ENCODE peak calls at places on chromosomes 6 and 20, in seven cellular contexts. U, V, H, S, L, Z and Q are unnamed samples.

GRCh38 chr6:10166031-10166430 is 248.8 kb downstream of the TFAP2A start:
- DNase-seq in U (no peak), Z (no peak), V (no peak), S (no peak), H (no peak), L (no peak), Q (no peak)

GRCh38 chr6:49384913-49385312 is 78.1 kb downstream of the MMUT start:
- DNase-seq in V (no peak), S (peak; percentile 8), L (peak; percentile 46), Z (no peak), U (no peak), H (no peak), Q (peak; percentile 2)

GRCh38 chr6:159398633-159399032 is 229.4 kb downstream of the FNDC1 start:
- DNase-seq in L (no peak), Z (no peak), U (no peak), S (no peak), V (no peak), H (no peak), Q (no peak)

GRCh38 chr6:24448828-24449525 is 40.4 kb downstream of the GPLD1 start:
- DNase-seq in Z (no peak), V (no peak), H (peak; percentile 18), L (no peak), S (no peak), U (no peak), Q (peak; percentile 56)

GRCh38 chr6:100346203-100346602 is 118.5 kb downstream of the SIM1 start:
- DNase-seq in H (no peak), V (no peak), L (peak; percentile 20), S (no peak), U (no peak), Z (no peak), Q (no peak)

GRCh38 chr6:88884361-88884760 is 79.1 kb downstream of the RNGTT start:
- DNase-seq in U (no peak), H (no peak), S (no peak), L (no peak), V (no peak), Z (no peak), Q (no peak)

GRCh38 chr6:43644940-43645612 is at the start of gene RSPH9:
- DNase-seq in L (peak; percentile 63), H (no peak), U (peak; percentile 75), V (peak; percentile 98), Z (peak; percentile 95), S (peak; percentile 80), Q (peak; percentile 58)

GRCh38 chr20:853406-853996 is 20.0 kb downstream of the FAM110A start:
- DNase-seq in S (no peak), U (no peak), L (no peak), V (no peak), H (no peak), Z (no peak), Q (no peak)

GRCh38 chr6:46781478-46782378 is 11.5 kb upstream of the MEP1A start:
- DNase-seq in S (peak; percentile 66), L (peak; percentile 73), V (peak; percentile 71), H (no peak), U (peak; percentile 84), Z (no peak), Q (peak; percentile 84)

GRCh38 chr6:64280569-64280968 is 645.0 kb downstream of the PHF3 start:
- DNase-seq in L (peak; percentile 32), H (no peak), V (peak; percentile 56), Z (no peak), S (peak; percentile 55), U (peak; percentile 48), Q (peak; percentile 51)

GRCh38 chr20:31844737-31845299 is 586 bp downstream of the FOXS1 start:
- DNase-seq in S (no peak), L (no peak), Z (no peak), H (no peak), U (no peak), V (no peak), Q (no peak)

GRCh38 chr6:46900266-46900665 is 21.5 kb downstream of the ADGRF5 start:
- DNase-seq in S (no peak), L (no peak), U (no peak), H (no peak), V (no peak), Z (no peak), Q (no peak)

GRCh38 chr6:132388291-132388690 is 13.0 kb downstream of the MOXD1 start:
- DNase-seq in H (no peak), Z (no peak), S (peak; percentile 32), U (no peak), L (no peak), V (no peak), Q (peak; percentile 51)

GRCh38 chr6:76441850-76442249 is 369.4 kb upstream of the IMPG1 start:
- DNase-seq in H (no peak), U (no peak), S (no peak), V (peak; percentile 53), L (no peak), Z (no peak), Q (no peak)

GRCh38 chr6:52497652-52498408 is 77.7 kb downstream of the EFHC1 start:
- DNase-seq in V (no peak), Z (no peak), U (no peak), H (peak; percentile 83), S (peak; percentile 76), L (peak; percentile 63), Q (no peak)

GRCh38 chr6:139538366-139538765 is 163.9 kb upstream of the CITED2 start:
- DNase-seq in S (no peak), L (no peak), Z (no peak), H (no peak), V (no peak), U (no peak), Q (peak; percentile 72)

GRCh38 chr6:116685437-116685993 is 4.5 kb downstream of the KPNA5 start:
- DNase-seq in L (no peak), S (peak; percentile 10), Z (no peak), V (no peak), H (no peak), U (no peak), Q (no peak)

GRCh38 chr6:136782021-136782770 is 10.1 kb downstream of the MAP3K5 start:
- DNase-seq in U (no peak), L (peak; percentile 62), H (no peak), Z (no peak), V (no peak), S (peak; percentile 53), Q (peak; percentile 84)

GRCh38 chr6:39029156-39030011 is 19.2 kb upstream of the GLP1R start:
- DNase-seq in V (peak; percentile 94), S (peak; percentile 3), Z (peak; percentile 74), L (no peak), U (peak; percentile 19), H (no peak), Q (peak; percentile 19)

GRCh38 chr6:150567823-150568383 is 31.8 kb upstream of the PLEKHG1 start:
- DNase-seq in L (no peak), U (no peak), Z (no peak), V (no peak), H (no peak), S (no peak), Q (peak; percentile 42)

GRCh38 chr20:35463455-35464300 is 8.3 kb downstream of the CEP250 start:
- DNase-seq in Z (no peak), U (peak; percentile 81), L (peak; percentile 85), S (peak; percentile 78), V (peak; percentile 89), H (peak; percentile 66), Q (peak; percentile 71)

GRCh38 chr6:53795702-53796450 is 1.1 kb downstream of the LRRC1 start:
- DNase-seq in V (peak; percentile 77), U (peak; percentile 57), Z (peak; percentile 85), S (no peak), L (no peak), H (no peak), Q (peak; percentile 57)

GRCh38 chr20:57707320-57707719 is 2.5 kb downstream of the PMEPA1 start:
- DNase-seq in V (no peak), Z (no peak), L (no peak), H (no peak), U (no peak), S (no peak), Q (no peak)

GRCh38 chr20:57705103-57705899 is 4.5 kb downstream of the PMEPA1 start:
- DNase-seq in S (no peak), H (no peak), U (no peak), V (no peak), L (no peak), Z (no peak), Q (no peak)

GRCh38 chr20:57708694-57709673 is 831 bp downstream of the PMEPA1 start:
- DNase-seq in U (peak; percentile 34), V (no peak), S (no peak), L (peak; percentile 22), H (no peak), Z (no peak), Q (no peak)

GRCh38 chr20:57709823-57710799 is at the start of gene PMEPA1:
- DNase-seq in V (peak; percentile 98), H (peak; percentile 94), Z (peak; percentile 94), U (peak; percentile 91), S (peak; percentile 90), L (peak; percentile 91), Q (peak; percentile 98)

DNA sequence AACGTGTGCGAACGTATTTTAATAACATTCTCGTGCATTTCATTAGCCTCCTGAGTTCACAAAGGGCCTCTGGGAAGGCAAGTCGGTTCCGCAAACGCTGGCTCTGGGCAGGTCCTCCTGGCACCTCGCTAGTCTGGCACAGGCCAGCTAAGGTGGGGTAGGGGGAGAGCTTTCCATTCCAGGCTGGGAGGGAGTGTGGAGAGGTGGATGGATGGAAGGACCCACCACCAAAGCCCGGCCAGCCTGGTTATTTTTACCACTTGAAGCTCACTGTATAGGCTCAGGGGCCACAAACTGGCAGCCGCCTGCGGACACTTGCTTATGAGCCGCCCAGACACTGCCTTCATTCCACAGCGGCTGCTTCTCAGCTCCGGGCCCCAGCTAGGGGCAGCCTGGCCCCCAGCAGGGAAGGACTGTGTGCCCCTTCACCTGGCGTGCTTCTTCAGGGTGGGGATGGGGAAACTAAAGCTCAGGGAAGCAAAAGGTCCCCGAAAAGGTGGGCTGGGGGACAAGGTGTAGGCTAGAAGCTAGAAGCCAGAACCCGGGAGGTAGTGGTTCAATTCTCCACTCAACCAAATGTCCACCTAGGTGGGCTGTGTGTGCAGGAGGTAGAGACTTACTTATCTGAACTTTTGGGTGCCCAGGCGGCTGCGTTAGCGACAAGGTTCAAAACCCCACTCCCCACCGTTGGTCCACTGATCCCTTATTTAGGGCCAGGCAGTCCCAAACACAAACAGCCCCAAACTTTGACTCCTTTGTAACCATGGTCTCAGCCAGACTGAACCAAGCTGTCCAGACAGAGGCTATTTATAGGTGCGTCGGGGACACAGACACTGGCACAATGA is 1.7 kb downstream of the PMEPA1 start:
- DNase-seq in Z (no peak), L (peak; percentile 13), V (no peak), S (no peak), U (no peak), H (no peak), Q (peak; percentile 39)
- H3K4me3 ChIP-seq in Z (peak overlapping the region; percentile 60), L (peak overlapping the region; percentile 79), V (peak overlapping the region; percentile 96), S (no peak overlapping the region), U (peak overlapping the region; percentile 55), H (peak overlapping the region; percentile 73), Q (peak overlapping the region; percentile 75)

GRCh38 chr6:29014729-29015608 is 9.9 kb upstream of the ZNF311 start:
- DNase-seq in H (no peak), S (peak; percentile 38), Z (peak; percentile 78), V (no peak), L (peak; percentile 3), U (no peak), Q (no peak)
- H3K4me3 ChIP-seq in H (peak overlapping the region; percentile 24), S (peak overlapping the region; percentile 32), Z (no peak overlapping the region), V (no peak overlapping the region), L (peak overlapping the region; percentile 26), U (peak overlapping the region; percentile 61), Q (peak overlapping the region; percentile 14)

GRCh38 chr6:166512567-166512966 is 73.9 kb downstream of the RAMACL start:
- DNase-seq in Z (no peak), U (no peak), H (no peak), S (no peak), L (no peak), V (no peak), Q (no peak)
- H3K4me3 ChIP-seq in Z (no peak overlapping the region), U (no peak overlapping the region), H (no peak overlapping the region), S (no peak overlapping the region), L (no peak overlapping the region), V (no peak overlapping the region), Q (no peak overlapping the region)

GRCh38 chr6:106667022-106667402 is 37.6 kb downstream of the QRSL1 start:
- DNase-seq in U (no peak), H (no peak), S (no peak), V (no peak), Z (no peak), L (no peak), Q (no peak)
- H3K4me3 ChIP-seq in U (no peak overlapping the region), H (no peak overlapping the region), S (no peak overlapping the region), V (no peak overlapping the region), Z (no peak overlapping the region), L (no peak overlapping the region), Q (no peak overlapping the region)